ENCODE peak calls at places on chromosomes 3 and 15, in eight cellular contexts. U, E, I, N, J, Z, O and X are unnamed samples.
A peak's percentile ranks its signal among the peaks of the same experiment; 100 is the strongest.

GRCh38 chr3:39065197-39065596 is 13.4 kb downstream of the WDR48 start:
- DNase-seq in U (peak; percentile 1), E (peak; percentile 69), I (no peak), N (peak; percentile 68), J (peak; percentile 45), Z (no peak), O (peak; percentile 48), X (peak; percentile 11)

GRCh38 chr15:65655026-65655425 is 33.3 kb downstream of the SLC24A1 start:
- DNase-seq in U (no peak), E (no peak), I (no peak), N (peak; percentile 71), J (peak; percentile 30), Z (no peak), O (peak; percentile 44), X (no peak)

GRCh38 chr3:138547342-138547975 is 46.6 kb downstream of the CEP70 start:
- DNase-seq in U (no peak), E (no peak), I (no peak), N (no peak), J (no peak), Z (no peak), O (no peak), X (no peak)

GRCh38 chr15:76866716-76867321 is 38.3 kb downstream of the SCAPER start:
- DNase-seq in U (peak; percentile 8), E (peak; percentile 37), I (peak; percentile 42), N (peak; percentile 29), J (peak; percentile 60), Z (no peak), O (peak; percentile 65), X (peak; percentile 15)

GRCh38 chr15:90294601-90295269 is 29.3 kb downstream of the NGRN start:
- DNase-seq in U (peak; percentile 38), E (no peak), I (peak; percentile 17), N (no peak), J (no peak), Z (no peak), O (no peak), X (no peak)

GRCh38 chr15:73745073-73745472 is 8.1 kb downstream of the INSYN1 start:
- DNase-seq in U (no peak), E (no peak), I (no peak), N (no peak), J (no peak), Z (no peak), O (no peak), X (no peak)

GRCh38 chr3:99938270-99938955 is 120.8 kb downstream of the CMSS1 start:
- DNase-seq in U (no peak), E (no peak), I (no peak), N (peak; percentile 78), J (peak; percentile 50), Z (no peak), O (peak; percentile 53), X (no peak)

GRCh38 chr3:188026191-188026968 is 127.6 kb upstream of the LPP start:
- DNase-seq in U (peak; percentile 33), E (no peak), I (no peak), N (no peak), J (no peak), Z (no peak), O (no peak), X (no peak)

GRCh38 chr3:37601832-37602231 is 259.8 kb upstream of the CTDSPL start:
- DNase-seq in U (peak; percentile 24), E (no peak), I (no peak), N (no peak), J (no peak), Z (no peak), O (no peak), X (no peak)

GRCh38 chr15:94297543-94297942 is 66.2 kb downstream of the MCTP2 start:
- DNase-seq in U (no peak), E (no peak), I (no peak), N (no peak), J (no peak), Z (no peak), O (no peak), X (no peak)

GRCh38 chr15:89802231-89802928 is 12.3 kb downstream of the ANPEP start:
- DNase-seq in U (no peak), E (no peak), I (no peak), N (no peak), J (no peak), Z (no peak), O (no peak), X (no peak)

GRCh38 chr15:43511012-43511885 is 6.2 kb upstream of the MAP1A start:
- DNase-seq in U (peak; percentile 4), E (peak; percentile 61), I (no peak), N (no peak), J (no peak), Z (no peak), O (peak; percentile 22), X (no peak)

GRCh38 chr3:52798376-52798977 is 3.9 kb downstream of the ITIH3 start:
- DNase-seq in U (no peak), E (no peak), I (no peak), N (peak; percentile 54), J (peak; percentile 32), Z (no peak), O (no peak), X (no peak)

GRCh38 chr3:159760056-159760455 is 228.6 kb upstream of the IL12A start:
- DNase-seq in U (no peak), E (no peak), I (no peak), N (no peak), J (no peak), Z (no peak), O (no peak), X (no peak)

GRCh38 chr3:13301295-13301987 is 118.7 kb downstream of the NUP210 start:
- DNase-seq in U (no peak), E (peak; percentile 41), I (no peak), N (peak; percentile 83), J (peak; percentile 65), Z (no peak), O (peak; percentile 50), X (peak; percentile 86)

GRCh38 chr3:131794766-131795381 is 239.9 kb downstream of the CPNE4 start:
- DNase-seq in U (peak; percentile 73), E (peak; percentile 66), I (peak; percentile 70), N (peak; percentile 46), J (peak; percentile 79), Z (no peak), O (peak; percentile 79), X (peak; percentile 4)

GRCh38 chr15:82698711-82699345 is 10.8 kb downstream of the AP3B2 start:
- DNase-seq in U (no peak), E (no peak), I (no peak), N (no peak), J (no peak), Z (no peak), O (no peak), X (no peak)